ENCODE peak calls at places on chromosome 18, in eight cellular contexts. V is spleen, W is H1, A is GM23338, L is HCT116, S is transverse colon, K is prostate gland, Q is stomach. H is an unnamed sample.

GRCh38 chr18:78892721-78893120 is 86.9 kb upstream of the SALL3 start:
- DNase-seq in V (no peak), W (no peak), A (no peak), L (no peak), S (no peak), K (no peak), Q (no peak), H (no peak)

GRCh38 chr18:32920796-32921787 is 148.3 kb upstream of the KLHL14 start:
- DNase-seq in V (no peak), W (no peak), A (no peak), L (no peak), S (no peak), K (no peak), Q (no peak), H (no peak)

GRCh38 chr18:28149810-28150420 is 27.0 kb downstream of the CDH2 start:
- DNase-seq in V (no peak), W (no peak), A (no peak), L (no peak), S (no peak), K (no peak), Q (no peak), H (no peak)

GRCh38 chr18:12659904-12660605 is 2.1 kb upstream of the SPIRE1 start:
- DNase-seq in V (no peak), W (no peak), A (peak), L (peak), S (peak), K (peak), Q (peak), H (no peak)

GRCh38 chr18:24319757-24320156 is 77.9 kb downstream of the OSBPL1A start:
- DNase-seq in V (no peak), W (no peak), A (no peak), L (no peak), S (peak), K (no peak), Q (peak), H (no peak)

GRCh38 chr18:41395695-41396094 is 559.3 kb upstream of the PIK3C3 start:
- DNase-seq in V (no peak), W (no peak), A (no peak), L (no peak), S (no peak), K (no peak), Q (no peak), H (no peak)

GRCh38 chr18:70195852-70196434 is 9.5 kb downstream of the RTTN start:
- DNase-seq in V (no peak), W (no peak), A (peak), L (no peak), S (peak), K (peak), Q (no peak), H (no peak)

GRCh38 chr18:13813271-13813849 is 10.6 kb upstream of the MC5R start:
- DNase-seq in V (no peak), W (no peak), A (peak), L (peak), S (peak), K (peak), Q (peak), H (no peak)

GRCh38 chr18:35740616-35741015 is 159.1 kb downstream of the GALNT1 start:
- DNase-seq in V (no peak), W (no peak), A (no peak), L (no peak), S (no peak), K (no peak), Q (no peak), H (no peak)

GRCh38 chr18:35736696-35737095 is 155.2 kb downstream of the GALNT1 start:
- DNase-seq in V (no peak), W (no peak), A (no peak), L (no peak), S (no peak), K (no peak), Q (no peak), H (no peak)

GRCh38 chr18:35739778-35740177 is 158.2 kb downstream of the GALNT1 start:
- DNase-seq in V (no peak), W (no peak), A (no peak), L (no peak), S (no peak), K (no peak), Q (no peak), H (no peak)
- H3K27ac ChIP-seq in V (no peak), W (no peak), A (no peak), L (no peak), S (no peak), K (no peak), Q (no peak), H (no peak)

DNA sequence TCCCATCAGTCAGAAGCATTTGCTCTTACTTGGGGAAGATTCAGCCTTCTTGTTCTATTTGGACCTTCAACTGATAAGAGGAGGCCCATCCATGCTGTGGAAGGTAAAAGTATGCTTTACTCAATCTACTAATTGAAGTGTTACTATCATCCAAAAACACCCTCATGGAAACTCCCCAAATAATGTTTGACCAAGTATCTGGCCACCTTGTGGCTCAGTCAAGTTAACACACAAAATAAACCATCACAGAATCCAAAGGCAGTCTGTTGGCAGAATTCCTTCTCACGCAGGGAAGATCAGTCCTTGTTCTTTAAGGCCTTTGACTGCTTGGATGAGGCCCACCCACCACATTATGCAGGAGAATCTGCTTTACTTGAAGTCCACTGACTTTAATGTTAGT is 531.2 kb upstream of the SMIM21 start:
- DNase-seq in V (no peak), W (no peak), A (peak), L (no peak), S (no peak), K (no peak), Q (no peak), H (no peak)
- TF ChIP-seq CTCF in V (no peak), W (peak), A (peak), L (no peak), S (no peak), K (no peak), Q (no peak), H (no peak)

GRCh38 chr18:3180325-3180724 is 39.4 kb downstream of the MYOM1 start:
- DNase-seq in V (no peak), W (no peak), A (peak), L (no peak), S (no peak), K (no peak), Q (no peak), H (no peak)

GRCh38 chr18:3175195-3175758 is 44.5 kb downstream of the MYOM1 start:
- DNase-seq in V (no peak), W (no peak), A (no peak), L (no peak), S (no peak), K (no peak), Q (no peak), H (no peak)

GRCh38 chr18:3183103-3183717 is 36.6 kb downstream of the MYOM1 start:
- DNase-seq in V (no peak), W (no peak), A (peak), L (no peak), S (no peak), K (no peak), Q (no peak), H (no peak)

GRCh38 chr18:3177902-3178687 is 41.7 kb downstream of the MYOM1 start:
- DNase-seq in V (peak), W (no peak), A (no peak), L (no peak), S (peak), K (no peak), Q (peak), H (peak)

GRCh38 chr18:3179430-3180089 is 40.2 kb downstream of the MYOM1 start:
- DNase-seq in V (no peak), W (no peak), A (no peak), L (no peak), S (no peak), K (no peak), Q (no peak), H (no peak)
- TF ChIP-seq POLR2AphosphoS5 in V (no peak), W (no peak), A (no peak), L (no peak), S (no peak), K (no peak), Q (no peak), H (no peak)

GRCh38 chr18:58780045-58780444 is 84.6 kb upstream of the ZNF532 start:
- DNase-seq in V (no peak), W (no peak), A (no peak), L (peak), S (no peak), K (no peak), Q (no peak), H (no peak)

GRCh38 chr18:58772161-58772560 is 92.5 kb upstream of the ZNF532 start:
- DNase-seq in V (no peak), W (no peak), A (no peak), L (no peak), S (no peak), K (no peak), Q (no peak), H (no peak)

GRCh38 chr18:58781627-58782194 is 83.0 kb upstream of the ZNF532 start:
- DNase-seq in V (peak), W (peak), A (peak), L (peak), S (peak), K (peak), Q (peak), H (peak)

GRCh38 chr18:58779514-58779913 is 85.2 kb upstream of the ZNF532 start:
- DNase-seq in V (no peak), W (no peak), A (no peak), L (no peak), S (no peak), K (peak), Q (no peak), H (no peak)

DNA sequence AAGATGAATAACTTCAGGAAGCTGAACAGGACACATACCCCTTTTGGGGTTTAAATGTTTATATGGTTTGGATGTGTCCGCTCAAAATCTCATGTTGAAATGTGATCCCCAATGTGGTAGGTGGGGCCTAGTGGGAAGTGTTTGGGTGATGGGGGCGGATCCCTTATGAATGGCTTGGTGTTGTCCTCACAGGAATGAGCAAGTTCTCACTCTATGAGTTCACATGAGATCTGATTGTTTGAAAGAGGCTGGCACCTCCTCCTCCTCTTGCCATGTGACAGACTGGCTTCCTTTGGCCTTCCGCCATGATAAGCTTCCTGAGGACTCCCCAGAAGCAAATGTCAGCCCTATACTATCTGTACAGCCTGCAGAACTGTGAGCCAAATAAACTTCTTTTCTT is 88.6 kb upstream of the ZNF532 start:
- DNase-seq in V (no peak), W (no peak), A (no peak), L (no peak), S (no peak), K (no peak), Q (no peak), H (no peak)
- H3K27ac ChIP-seq in V (no peak), W (no peak), A (peak), L (no peak), S (no peak), K (peak), Q (no peak), H (no peak)